ENCODE peak calls at places on chromosomes 4 and X, in seven cellular contexts. One of them, this sample, is unnamed.

GRCh38 chrX:112753116-112753515 is 73.4 kb upstream of the LHFPL1 start:
- DNase-seq in K562: no peak
- DNase-seq in SK-N-SH: no peak
- DNase-seq in HepG2: no peak
- DNase-seq in GM12891: no peak
- DNase-seq in GM12878: no peak
- DNase-seq in H1: no peak
- DNase-seq in this sample: no peak

GRCh38 chr4:48194986-48195773 is 61.1 kb upstream of the TXK start:
- DNase-seq in K562: no peak
- DNase-seq in SK-N-SH: peak
- DNase-seq in HepG2: no peak
- DNase-seq in GM12891: no peak
- DNase-seq in GM12878: no peak
- DNase-seq in H1: no peak
- DNase-seq in this sample: no peak

GRCh38 chr4:161522031-161522430 is 641.8 kb downstream of the FSTL5 start:
- DNase-seq in K562: no peak
- DNase-seq in SK-N-SH: no peak
- DNase-seq in HepG2: no peak
- DNase-seq in GM12891: no peak
- DNase-seq in GM12878: no peak
- DNase-seq in H1: no peak
- DNase-seq in this sample: no peak

GRCh38 chrX:136963973-136964372 is 69.8 kb downstream of the GPR101 start:
- DNase-seq in K562: no peak
- DNase-seq in SK-N-SH: no peak
- DNase-seq in HepG2: no peak
- DNase-seq in GM12891: no peak
- DNase-seq in GM12878: no peak
- DNase-seq in H1: no peak
- DNase-seq in this sample: no peak

GRCh38 chr4:83043801-83044407 is 8.9 kb downstream of the COPS4 start:
- DNase-seq in K562: no peak
- DNase-seq in SK-N-SH: no peak
- DNase-seq in HepG2: no peak
- DNase-seq in GM12891: no peak
- DNase-seq in GM12878: no peak
- DNase-seq in H1: no peak
- DNase-seq in this sample: no peak

GRCh38 chrX:108131471-108131870 is 39.9 kb downstream of the ATG4A start:
- DNase-seq in K562: no peak
- DNase-seq in SK-N-SH: no peak
- DNase-seq in HepG2: no peak
- DNase-seq in GM12891: no peak
- DNase-seq in GM12878: no peak
- DNase-seq in H1: no peak
- DNase-seq in this sample: no peak

GRCh38 chrX:54358424-54359211 is 772 bp upstream of the WNK3 start:
- DNase-seq in K562: no peak
- DNase-seq in SK-N-SH: peak
- DNase-seq in HepG2: no peak
- DNase-seq in GM12891: no peak
- DNase-seq in GM12878: no peak
- DNase-seq in H1: peak
- DNase-seq in this sample: peak

GRCh38 chr4:5218376-5219069 is 167.2 kb downstream of the STK32B start:
- DNase-seq in K562: no peak
- DNase-seq in SK-N-SH: no peak
- DNase-seq in HepG2: no peak
- DNase-seq in GM12891: no peak
- DNase-seq in GM12878: no peak
- DNase-seq in H1: no peak
- DNase-seq in this sample: no peak

GRCh38 chr4:8261851-8262535 is 7.6 kb upstream of the HTRA3 start:
- DNase-seq in K562: peak
- DNase-seq in SK-N-SH: no peak
- DNase-seq in HepG2: no peak
- DNase-seq in GM12891: no peak
- DNase-seq in GM12878: no peak
- DNase-seq in H1: no peak
- DNase-seq in this sample: no peak

GRCh38 chrX:153438522-153438921 is 7.3 kb downstream of the TREX2 start:
- DNase-seq in K562: no peak
- DNase-seq in SK-N-SH: no peak
- DNase-seq in HepG2: peak
- DNase-seq in GM12891: no peak
- DNase-seq in GM12878: no peak
- DNase-seq in H1: no peak
- DNase-seq in this sample: no peak

GRCh38 chrX:50813843-50814661 is at the start of gene SHROOM4:
- DNase-seq in K562: no peak
- DNase-seq in SK-N-SH: peak
- DNase-seq in HepG2: peak
- DNase-seq in GM12891: no peak
- DNase-seq in GM12878: no peak
- DNase-seq in H1: peak
- DNase-seq in this sample: no peak

GRCh38 chrX:83511208-83511607 is 3.1 kb downstream of the POU3F4 start:
- DNase-seq in K562: no peak
- DNase-seq in SK-N-SH: peak
- DNase-seq in HepG2: no peak
- DNase-seq in GM12891: no peak
- DNase-seq in GM12878: no peak
- DNase-seq in H1: no peak
- DNase-seq in this sample: no peak

GRCh38 chr4:53651142-53651720 is 59.9 kb upstream of the LNX1 start:
- DNase-seq in K562: no peak
- DNase-seq in SK-N-SH: no peak
- DNase-seq in HepG2: no peak
- DNase-seq in GM12891: no peak
- DNase-seq in GM12878: no peak
- DNase-seq in H1: no peak
- DNase-seq in this sample: no peak

GRCh38 chr4:73575667-73576066 is 44.6 kb downstream of the RASSF6 start:
- DNase-seq in K562: no peak
- DNase-seq in SK-N-SH: no peak
- DNase-seq in HepG2: no peak
- DNase-seq in GM12891: no peak
- DNase-seq in GM12878: no peak
- DNase-seq in H1: no peak
- DNase-seq in this sample: no peak

GRCh38 chr4:10729366-10729765 is 44.8 kb upstream of the CLNK start:
- DNase-seq in K562: no peak
- DNase-seq in SK-N-SH: no peak
- DNase-seq in HepG2: no peak
- DNase-seq in GM12891: no peak
- DNase-seq in GM12878: no peak
- DNase-seq in H1: no peak
- DNase-seq in this sample: no peak

GRCh38 chrX:130543603-130544002 is 141.8 kb downstream of the RBMX2 start:
- DNase-seq in K562: no peak
- DNase-seq in SK-N-SH: no peak
- DNase-seq in HepG2: no peak
- DNase-seq in GM12891: no peak
- DNase-seq in GM12878: no peak
- DNase-seq in H1: no peak
- DNase-seq in this sample: no peak

GRCh38 chrX:125205918-125206665 is 113.6 kb upstream of the TEX13C start:
- DNase-seq in K562: no peak
- DNase-seq in SK-N-SH: peak
- DNase-seq in HepG2: no peak
- DNase-seq in GM12891: no peak
- DNase-seq in GM12878: no peak
- DNase-seq in H1: no peak
- DNase-seq in this sample: no peak

GRCh38 chrX:12463052-12463451 is 324.8 kb downstream of the FRMPD4 start:
- DNase-seq in K562: no peak
- DNase-seq in SK-N-SH: no peak
- DNase-seq in HepG2: no peak
- DNase-seq in GM12891: no peak
- DNase-seq in GM12878: no peak
- DNase-seq in H1: no peak
- DNase-seq in this sample: no peak

GRCh38 chr4:114034189-114034588 is 54.7 kb upstream of the ARSJ start:
- DNase-seq in K562: no peak
- DNase-seq in SK-N-SH: no peak
- DNase-seq in HepG2: no peak
- DNase-seq in GM12891: no peak
- DNase-seq in GM12878: no peak
- DNase-seq in H1: no peak
- DNase-seq in this sample: no peak

GRCh38 chr4:184016742-184017668 is 111.9 kb downstream of the STOX2 start:
- DNase-seq in K562: no peak
- DNase-seq in SK-N-SH: peak
- DNase-seq in HepG2: no peak
- DNase-seq in GM12891: no peak
- DNase-seq in GM12878: no peak
- DNase-seq in H1: no peak
- DNase-seq in this sample: no peak

DNA sequence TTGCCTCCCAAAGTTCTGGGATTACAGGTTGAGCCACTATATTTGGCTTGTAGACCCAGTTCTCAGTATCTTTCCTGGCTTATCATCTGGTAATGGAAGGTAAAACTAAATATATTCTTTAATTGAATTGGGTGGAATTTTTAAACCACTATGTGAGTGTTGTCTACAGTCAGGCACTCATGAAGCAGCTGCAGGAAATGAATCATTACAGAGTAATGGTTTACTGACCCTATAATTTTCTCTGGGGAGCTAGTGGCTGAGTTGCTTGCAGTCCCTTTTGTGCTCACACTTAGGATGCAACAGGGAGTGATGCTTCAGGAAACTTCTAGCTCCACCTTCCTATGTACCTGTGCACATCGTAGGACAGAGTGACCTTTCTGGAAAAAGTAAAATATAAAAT is 4.1 kb upstream of the UGT2B7 start:
- DNase-seq in K562: no peak
- DNase-seq in SK-N-SH: no peak
- DNase-seq in HepG2: no peak
- DNase-seq in GM12891: no peak
- DNase-seq in GM12878: no peak
- DNase-seq in H1: no peak
- DNase-seq in this sample: no peak
- TF ChIP-seq TAF1 in K562: no peak
- TF ChIP-seq TAF1 in SK-N-SH: no peak
- TF ChIP-seq TAF1 in HepG2: no peak
- TF ChIP-seq TAF1 in GM12891: no peak
- TF ChIP-seq TAF1 in GM12878: no peak
- TF ChIP-seq TAF1 in H1: no peak
- TF ChIP-seq TAF1 in this sample: no peak

GRCh38 chr4:14910411-14910810 is 91.9 kb upstream of the CPEB2 start:
- DNase-seq in K562: no peak
- DNase-seq in SK-N-SH: no peak
- DNase-seq in HepG2: no peak
- DNase-seq in GM12891: no peak
- DNase-seq in GM12878: no peak
- DNase-seq in H1: no peak
- DNase-seq in this sample: no peak

GRCh38 chr4:14908635-14909034 is 93.6 kb upstream of the CPEB2 start:
- DNase-seq in K562: no peak
- DNase-seq in SK-N-SH: no peak
- DNase-seq in HepG2: no peak
- DNase-seq in GM12891: no peak
- DNase-seq in GM12878: no peak
- DNase-seq in H1: no peak
- DNase-seq in this sample: no peak

GRCh38 chr4:14902337-14902736 is 99.9 kb upstream of the CPEB2 start:
- DNase-seq in K562: no peak
- DNase-seq in SK-N-SH: no peak
- DNase-seq in HepG2: no peak
- DNase-seq in GM12891: no peak
- DNase-seq in GM12878: no peak
- DNase-seq in H1: no peak
- DNase-seq in this sample: no peak

GRCh38 chr4:14912426-14912825 is 89.9 kb upstream of the CPEB2 start:
- DNase-seq in K562: no peak
- DNase-seq in SK-N-SH: no peak
- DNase-seq in HepG2: no peak
- DNase-seq in GM12891: no peak
- DNase-seq in GM12878: no peak
- DNase-seq in H1: no peak
- DNase-seq in this sample: no peak

GRCh38 chr4:14906805-14907204 is 95.5 kb upstream of the CPEB2 start:
- DNase-seq in K562: no peak
- DNase-seq in SK-N-SH: no peak
- DNase-seq in HepG2: no peak
- DNase-seq in GM12891: no peak
- DNase-seq in GM12878: no peak
- DNase-seq in H1: no peak
- DNase-seq in this sample: no peak
- TF ChIP-seq TAF1 in K562: no peak
- TF ChIP-seq TAF1 in SK-N-SH: no peak
- TF ChIP-seq TAF1 in HepG2: no peak
- TF ChIP-seq TAF1 in GM12891: no peak
- TF ChIP-seq TAF1 in GM12878: no peak
- TF ChIP-seq TAF1 in H1: no peak
- TF ChIP-seq TAF1 in this sample: no peak

DNA sequence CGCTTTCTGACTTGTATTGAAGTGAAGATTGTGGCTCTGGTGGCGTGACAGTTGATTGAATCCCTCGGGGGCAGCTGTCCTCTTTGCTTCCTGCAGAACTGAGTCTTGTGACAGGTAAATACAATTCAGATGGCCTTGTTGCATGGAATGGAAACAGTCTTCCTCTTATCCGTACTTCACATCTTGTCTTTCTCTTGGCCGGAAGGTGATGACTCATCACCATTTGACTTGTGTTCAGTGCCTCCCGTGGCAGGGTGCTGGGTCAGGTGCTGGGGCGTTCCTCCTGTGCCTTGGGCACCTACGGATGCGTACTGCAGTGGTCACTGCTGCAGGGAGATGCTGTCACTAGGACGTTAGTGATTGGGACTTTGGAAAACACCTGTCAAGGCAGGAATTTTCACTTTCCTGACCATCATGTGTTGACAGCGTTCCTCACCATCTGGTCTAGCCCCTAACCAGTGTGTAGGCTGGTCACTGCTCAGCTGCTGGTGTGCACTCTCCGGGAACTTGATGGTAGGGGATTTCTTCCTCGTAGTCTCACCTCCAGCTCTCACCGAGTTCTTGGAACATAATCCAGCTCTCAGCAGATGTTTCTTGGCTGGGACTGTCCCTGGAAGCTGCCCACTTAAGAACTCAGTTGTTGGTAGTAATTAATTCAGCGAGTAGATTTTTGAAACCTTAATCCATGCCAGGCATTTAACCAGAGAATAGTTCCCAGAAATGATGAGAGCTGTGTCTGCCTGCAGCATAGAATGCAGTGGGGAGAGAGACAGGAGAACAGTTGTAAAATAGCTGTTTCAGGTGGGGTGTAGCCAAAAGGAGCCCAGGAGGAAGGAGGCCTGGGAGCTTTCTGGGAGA is 7.2 kb downstream of the TBC1D14 start:
- DNase-seq in K562: peak
- DNase-seq in SK-N-SH: no peak
- DNase-seq in HepG2: no peak
- DNase-seq in GM12891: no peak
- DNase-seq in GM12878: no peak
- DNase-seq in H1: no peak
- DNase-seq in this sample: no peak
- TF ChIP-seq TAF1 in K562: peak
- TF ChIP-seq TAF1 in SK-N-SH: no peak
- TF ChIP-seq TAF1 in HepG2: no peak
- TF ChIP-seq TAF1 in GM12891: no peak
- TF ChIP-seq TAF1 in GM12878: no peak
- TF ChIP-seq TAF1 in H1: no peak
- TF ChIP-seq TAF1 in this sample: no peak

GRCh38 chr4:133149364-133149695 is 236 bp downstream of the PCDH10 start:
- DNase-seq in K562: no peak
- DNase-seq in SK-N-SH: no peak
- DNase-seq in HepG2: no peak
- DNase-seq in GM12891: no peak
- DNase-seq in GM12878: no peak
- DNase-seq in H1: no peak
- DNase-seq in this sample: no peak
- TF ChIP-seq TAF1 in K562: no peak
- TF ChIP-seq TAF1 in SK-N-SH: no peak
- TF ChIP-seq TAF1 in HepG2: no peak
- TF ChIP-seq TAF1 in GM12891: no peak
- TF ChIP-seq TAF1 in GM12878: no peak
- TF ChIP-seq TAF1 in H1: no peak
- TF ChIP-seq TAF1 in this sample: no peak

This sample was measured in GM12892.